ENCODE peak calls at places on chromosomes 7 and 10, in seven cellular contexts. M is amniotic stem cell, N is H54, G is hippocampal formation, O is CMK, Z is HuH-7, E is nephron progenitor cell. L is an unnamed sample.
A peak's percentile ranks its signal among the peaks of the same experiment; 100 is the strongest.

GRCh38 chr7:25565949-25566348 is 337.7 kb upstream of the NPVF start:
- DNase-seq in M (no peak), N (peak; percentile 33), G (peak; percentile 37), O (no peak), Z (no peak), E (peak; percentile 66), L (peak; percentile 31)

GRCh38 chr7:31744294-31744874 is 57.4 kb downstream of the PPP1R17 start:
- DNase-seq in M (peak; percentile 30), N (peak; percentile 59), G (peak; percentile 70), O (peak; percentile 11), Z (peak; percentile 32), E (peak; percentile 73), L (peak; percentile 31)

GRCh38 chr10:56449770-56450169 is 88.7 kb upstream of the ZWINT start:
- DNase-seq in M (no peak), N (no peak), G (no peak), O (no peak), Z (no peak), E (no peak), L (peak; percentile 55)

GRCh38 chr7:17408245-17408903 is 109.9 kb downstream of the AHR start:
- DNase-seq in M (peak; percentile 94), N (peak; percentile 45), G (no peak), O (no peak), Z (peak; percentile 35), E (no peak), L (no peak)

GRCh38 chr7:2487586-2488271 is 11.5 kb upstream of the GRIFIN start:
- DNase-seq in M (no peak), N (no peak), G (no peak), O (no peak), Z (no peak), E (no peak), L (no peak)

GRCh38 chr10:28628184-28628893 is 49.0 kb upstream of the BAMBI start:
- DNase-seq in M (peak; percentile 46), N (peak; percentile 58), G (peak; percentile 40), O (peak; percentile 44), Z (peak; percentile 91), E (peak; percentile 85), L (peak; percentile 77)

GRCh38 chr7:150430465-150431085 is 19.9 kb upstream of the GIMAP8 start:
- DNase-seq in M (no peak), N (no peak), G (no peak), O (no peak), Z (no peak), E (no peak), L (no peak)

GRCh38 chr7:102297487-102298218 is 11.0 kb downstream of the SH2B2 start:
- DNase-seq in M (no peak), N (no peak), G (no peak), O (no peak), Z (no peak), E (no peak), L (no peak)

GRCh38 chr10:25661632-25662031 is 272.4 kb upstream of the MYO3A start:
- DNase-seq in M (no peak), N (no peak), G (no peak), O (no peak), Z (no peak), E (no peak), L (no peak)

GRCh38 chr10:100569687-100570517 is 34.2 kb downstream of the HIF1AN start:
- DNase-seq in M (no peak), N (no peak), G (no peak), O (no peak), Z (no peak), E (peak; percentile 56), L (no peak)

GRCh38 chr7:1121886-1122831 is 34.2 kb downstream of the GPER1 start:
- DNase-seq in M (no peak), N (no peak), G (no peak), O (no peak), Z (no peak), E (no peak), L (no peak)

GRCh38 chr7:3892167-3892566 is 591.1 kb downstream of the SDK1 start:
- DNase-seq in M (no peak), N (no peak), G (no peak), O (no peak), Z (no peak), E (no peak), L (no peak)

GRCh38 chr10:132394201-132394811 is 2.7 kb upstream of the PWWP2B start:
- DNase-seq in M (no peak), N (no peak), G (no peak), O (no peak), Z (no peak), E (no peak), L (no peak)

GRCh38 chr10:60908896-60909295 is 35.1 kb downstream of the RHOBTB1 start:
- DNase-seq in M (no peak), N (no peak), G (no peak), O (no peak), Z (no peak), E (no peak), L (no peak)